ENCODE peak calls at places on chromosome 10, in seven cellular contexts. H is SK-N-SH, Q is stomach, U is upper lobe of left lung, P is GM12878, A is H1, C is transverse colon. O is an unnamed sample.

GRCh38 chr10:129078322-129078721 is 388.7 kb upstream of the MGMT start:
- DNase-seq in H (no peak), Q (no peak), U (no peak), P (no peak), A (no peak), C (no peak), O (no peak)

GRCh38 chr10:69891057-69891617 is 89.4 kb downstream of the COL13A1 start:
- DNase-seq in H (no peak), Q (no peak), U (no peak), P (no peak), A (no peak), C (peak), O (no peak)

GRCh38 chr10:87837445-87837844 is 19.4 kb upstream of the ATAD1 start:
- DNase-seq in H (no peak), Q (no peak), U (no peak), P (no peak), A (no peak), C (no peak), O (no peak)

GRCh38 chr10:79488303-79488702 is 24.0 kb upstream of the EIF5AL1 start:
- DNase-seq in H (no peak), Q (peak), U (no peak), P (no peak), A (no peak), C (peak), O (peak)

GRCh38 chr10:110067960-110068770 is 60.4 kb downstream of the ADD3 start:
- DNase-seq in H (no peak), Q (no peak), U (no peak), P (no peak), A (no peak), C (no peak), O (no peak)

GRCh38 chr10:97334370-97335175 is at the start of gene FRAT2:
- DNase-seq in H (peak), Q (peak), U (peak), P (peak), A (peak), C (peak), O (peak)

GRCh38 chr10:97768322-97769315 is 3.2 kb downstream of the SFRP5 start:
- DNase-seq in H (no peak), Q (no peak), U (no peak), P (no peak), A (no peak), C (no peak), O (no peak)

GRCh38 chr10:131144711-131145375 is 166.7 kb downstream of the TCERG1L start:
- DNase-seq in H (no peak), Q (no peak), U (no peak), P (no peak), A (no peak), C (no peak), O (no peak)

GRCh38 chr10:34078798-34079470 is 736.2 kb downstream of the PARD3 start:
- DNase-seq in H (no peak), Q (no peak), U (peak), P (no peak), A (no peak), C (no peak), O (no peak)

GRCh38 chr10:42654419-42654818 is 16.0 kb upstream of the ZNF33B start:
- DNase-seq in H (no peak), Q (no peak), U (no peak), P (no peak), A (no peak), C (no peak), O (no peak)
- TF ChIP-seq EP300 in H (no peak), Q (no peak), U (no peak), P (no peak), A (no peak), C (no peak), O (no peak)

DNA sequence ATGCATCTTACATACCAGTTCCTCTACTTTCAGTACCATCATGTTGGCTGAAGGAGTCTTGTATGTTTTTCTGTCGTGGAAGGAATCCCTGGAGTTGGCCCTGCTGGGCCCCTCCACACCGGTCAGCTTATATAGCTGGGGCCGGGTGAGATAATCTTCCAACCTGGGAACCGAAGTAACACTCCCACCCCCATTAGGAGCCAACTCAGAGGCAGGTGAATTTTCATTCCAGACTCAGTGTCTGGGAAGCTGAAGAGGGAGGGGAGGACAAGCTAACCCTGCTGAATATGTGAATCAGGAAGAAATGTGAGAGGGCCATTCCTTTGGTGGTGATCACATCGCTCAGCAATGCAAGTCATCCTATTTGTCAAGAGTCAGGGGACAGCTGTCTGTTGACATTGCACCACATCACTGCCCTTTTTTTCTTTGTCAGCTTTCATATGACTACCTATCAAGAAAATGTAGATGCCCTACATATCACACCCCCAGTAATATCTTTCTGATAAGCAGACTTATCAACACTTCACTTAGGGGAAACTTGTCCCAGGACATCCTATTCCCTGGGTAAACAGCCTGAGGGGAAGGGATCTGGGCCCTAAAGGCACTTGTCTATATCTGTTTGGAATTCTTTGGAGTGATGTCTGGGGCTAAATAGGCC is at the start of gene ANKRD1:
- DNase-seq in H (no peak), Q (no peak), U (no peak), P (no peak), A (no peak), C (no peak), O (no peak)
- TF ChIP-seq CTCF in H (no peak), Q (no peak), U (no peak), P (no peak), A (no peak), C (no peak), O (no peak)

GRCh38 chr10:30587522-30588031 is 42.0 kb downstream of the LYZL2 start:
- DNase-seq in H (no peak), Q (peak), U (no peak), P (peak), A (peak), C (peak), O (no peak)

GRCh38 chr10:30580241-30580640 is 49.3 kb downstream of the LYZL2 start:
- DNase-seq in H (no peak), Q (no peak), U (no peak), P (no peak), A (no peak), C (no peak), O (no peak)

GRCh38 chr10:30586828-30587227 is 42.7 kb downstream of the LYZL2 start:
- DNase-seq in H (no peak), Q (no peak), U (no peak), P (no peak), A (no peak), C (no peak), O (no peak)

GRCh38 chr10:30581779-30582380 is 47.7 kb downstream of the LYZL2 start:
- DNase-seq in H (peak), Q (no peak), U (no peak), P (no peak), A (no peak), C (peak), O (no peak)

DNA sequence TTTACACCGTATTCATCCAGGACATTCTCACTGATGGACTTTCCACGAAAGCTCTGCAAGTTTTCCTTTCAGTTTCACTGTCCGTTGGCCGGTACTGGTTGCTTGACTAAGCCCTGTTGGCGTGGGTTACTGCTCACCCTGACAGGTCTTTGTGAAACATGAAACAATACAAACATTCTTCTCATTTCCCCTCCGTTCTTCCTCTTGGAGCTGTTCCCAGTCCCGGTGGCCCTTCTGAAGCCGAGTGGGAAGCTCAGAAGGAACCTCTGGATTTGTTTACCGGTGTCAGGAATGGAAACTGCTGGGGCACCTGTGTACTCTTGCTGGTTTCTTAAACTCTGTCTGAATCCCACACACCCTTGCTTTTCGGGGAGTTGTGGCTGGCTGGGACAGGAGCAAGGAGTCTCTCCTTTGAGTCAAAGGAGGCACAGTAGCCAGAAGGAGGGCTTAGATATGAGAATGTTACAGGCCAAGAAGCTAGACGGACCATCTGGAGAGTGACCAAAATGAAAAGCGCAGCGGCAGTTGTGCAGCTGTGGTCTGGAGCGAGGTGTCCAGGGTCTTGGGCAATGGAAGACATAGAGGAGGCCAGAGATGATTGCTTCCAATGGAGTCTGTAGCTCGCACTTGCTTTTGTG is 45.7 kb downstream of the LYZL2 start:
- DNase-seq in H (no peak), Q (peak), U (no peak), P (peak), A (no peak), C (peak), O (peak)
- TF ChIP-seq POLR2AphosphoS5 in H (no peak), Q (peak), U (peak), P (no peak), A (no peak), C (no peak), O (no peak)

DNA sequence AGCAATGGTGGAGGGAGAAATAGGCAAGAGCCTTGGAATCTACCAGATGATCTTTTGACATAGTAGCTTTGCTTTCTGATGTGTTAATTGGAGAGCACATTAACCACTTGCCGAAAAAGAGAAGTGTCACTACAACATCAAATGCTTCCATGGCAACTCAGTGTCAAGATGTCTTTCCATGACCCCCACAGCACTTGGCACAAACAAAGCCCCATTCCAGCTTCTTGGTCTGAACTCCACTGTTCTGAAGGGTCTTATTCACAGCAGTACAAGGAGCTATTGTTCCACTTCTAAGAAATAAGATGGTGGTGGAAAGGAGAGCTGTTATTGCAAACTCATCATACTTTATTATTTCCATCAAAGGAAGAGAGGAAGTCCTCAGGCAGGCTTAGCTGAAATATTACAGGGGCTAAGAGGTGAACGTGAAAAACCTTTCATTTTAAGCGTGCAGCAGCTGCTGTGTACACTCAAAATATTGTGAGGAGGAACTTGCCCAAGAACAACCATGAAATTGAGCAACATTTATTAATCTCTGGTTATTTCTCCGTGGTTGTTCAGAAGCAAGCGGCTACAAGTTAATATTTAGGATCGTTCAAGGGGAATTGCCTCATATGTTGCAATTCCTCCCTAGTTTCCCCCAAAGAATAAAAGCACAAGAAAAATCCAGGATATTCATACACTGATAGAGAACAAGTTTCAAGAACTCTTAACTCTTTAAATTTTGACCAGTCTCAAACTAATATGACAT is 354.8 kb upstream of the CELF2 start:
- DNase-seq in H (no peak), Q (no peak), U (no peak), P (no peak), A (no peak), C (no peak), O (no peak)
- TF ChIP-seq EP300 in H (no peak), Q (no peak), U (no peak), P (no peak), A (no peak), C (no peak), O (no peak)

GRCh38 chr10:72260588-72261322 is 13.0 kb upstream of the DDIT4 start:
- DNase-seq in H (peak), Q (peak), U (peak), P (peak), A (peak), C (peak), O (peak)
- TF ChIP-seq CTCF in H (no peak), Q (no peak), U (no peak), P (peak), A (peak), C (no peak), O (no peak)

GRCh38 chr10:99609186-99609585 is 11.1 kb downstream of the SLC25A28 start:
- DNase-seq in H (no peak), Q (no peak), U (no peak), P (no peak), A (no peak), C (no peak), O (no peak)

GRCh38 chr10:99612167-99612831 is 7.9 kb downstream of the SLC25A28 start:
- DNase-seq in H (peak), Q (no peak), U (no peak), P (no peak), A (no peak), C (peak), O (no peak)
- TF ChIP-seq POLR2AphosphoS5 in H (no peak), Q (peak), U (no peak), P (no peak), A (no peak), C (no peak), O (no peak)

DNA sequence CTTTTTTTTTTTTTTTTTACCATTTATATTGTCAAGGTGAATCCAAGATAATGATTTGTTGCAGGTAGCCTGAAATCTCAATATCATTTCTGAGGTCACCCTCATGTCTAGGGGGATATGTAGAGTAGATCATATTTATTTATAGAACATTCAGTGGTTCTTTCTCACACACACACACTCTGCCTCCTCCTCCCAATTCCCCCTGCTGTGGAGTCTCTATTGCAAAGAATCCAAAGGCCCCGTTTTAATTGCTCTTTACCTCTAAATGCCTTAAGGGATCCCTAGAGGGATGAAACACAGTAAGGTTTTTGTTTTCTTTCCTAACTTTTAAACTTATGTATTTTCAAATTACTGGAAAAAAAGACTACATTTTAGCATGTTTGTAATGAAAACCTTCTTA is 170.0 kb downstream of the PRKG1 start:
- DNase-seq in H (no peak), Q (no peak), U (no peak), P (no peak), A (no peak), C (no peak), O (no peak)
- TF ChIP-seq EP300 in H (no peak), Q (no peak), U (no peak), P (no peak), A (no peak), C (no peak), O (no peak)